ENCODE peak calls at places on chromosomes 16 and 17, in six cellular contexts. One of them, this sample, is unnamed.

GRCh38 chr17:42381898-42382297 is 6.3 kb downstream of the STAT3 start:
- DNase-seq in thoracic aorta: no peak
- DNase-seq in HFFc6: no peak
- DNase-seq in fibroblast of the aortic adventitia: no peak
- DNase-seq in PC-3: no peak
- DNase-seq in heart right ventricle: no peak
- DNase-seq in this sample: no peak

GRCh38 chr16:85157372-85157771 is 45.1 kb upstream of the CIBAR2 start:
- DNase-seq in thoracic aorta: no peak
- DNase-seq in HFFc6: no peak
- DNase-seq in fibroblast of the aortic adventitia: no peak
- DNase-seq in PC-3: no peak
- DNase-seq in heart right ventricle: no peak
- DNase-seq in this sample: no peak

GRCh38 chr16:22232277-22233049 is 26.4 kb downstream of the EEF2K start:
- DNase-seq in thoracic aorta: no peak
- DNase-seq in HFFc6: peak; percentile 28
- DNase-seq in fibroblast of the aortic adventitia: no peak
- DNase-seq in PC-3: peak; percentile 89
- DNase-seq in heart right ventricle: no peak
- DNase-seq in this sample: no peak

GRCh38 chr17:38358586-38359513 is 7.2 kb downstream of the SOCS7 start:
- DNase-seq in thoracic aorta: no peak
- DNase-seq in HFFc6: no peak
- DNase-seq in fibroblast of the aortic adventitia: no peak
- DNase-seq in PC-3: no peak
- DNase-seq in heart right ventricle: no peak
- DNase-seq in this sample: no peak

GRCh38 chr17:12985431-12986285 is 32.2 kb downstream of the ELAC2 start:
- DNase-seq in thoracic aorta: no peak
- DNase-seq in HFFc6: no peak
- DNase-seq in fibroblast of the aortic adventitia: peak; percentile 61
- DNase-seq in PC-3: no peak
- DNase-seq in heart right ventricle: peak; percentile 67
- DNase-seq in this sample: no peak

GRCh38 chr16:57115504-57116182 is 23.3 kb downstream of the CPNE2 start:
- DNase-seq in thoracic aorta: no peak
- DNase-seq in HFFc6: no peak
- DNase-seq in fibroblast of the aortic adventitia: no peak
- DNase-seq in PC-3: no peak
- DNase-seq in heart right ventricle: peak; percentile 80
- DNase-seq in this sample: no peak

GRCh38 chr17:69637399-69638165 is 223.1 kb downstream of the MAP2K6 start:
- DNase-seq in thoracic aorta: no peak
- DNase-seq in HFFc6: peak; percentile 76
- DNase-seq in fibroblast of the aortic adventitia: peak; percentile 53
- DNase-seq in PC-3: no peak
- DNase-seq in heart right ventricle: peak; percentile 6
- DNase-seq in this sample: no peak

GRCh38 chr17:57944796-57945362 is 10.3 kb downstream of the CUEDC1 start:
- DNase-seq in thoracic aorta: no peak
- DNase-seq in HFFc6: peak; percentile 10
- DNase-seq in fibroblast of the aortic adventitia: no peak
- DNase-seq in PC-3: no peak
- DNase-seq in heart right ventricle: no peak
- DNase-seq in this sample: no peak

GRCh38 chr16:80449332-80449731 is 91.5 kb upstream of the DYNLRB2 start:
- DNase-seq in thoracic aorta: no peak
- DNase-seq in HFFc6: no peak
- DNase-seq in fibroblast of the aortic adventitia: no peak
- DNase-seq in PC-3: no peak
- DNase-seq in heart right ventricle: no peak
- DNase-seq in this sample: no peak

GRCh38 chr17:79843475-79843916 is 4.3 kb upstream of the CBX4 start:
- DNase-seq in thoracic aorta: no peak
- DNase-seq in HFFc6: no peak
- DNase-seq in fibroblast of the aortic adventitia: no peak
- DNase-seq in PC-3: no peak
- DNase-seq in heart right ventricle: no peak
- DNase-seq in this sample: no peak

GRCh38 chr17:29844339-29845048 is 85.5 kb downstream of the SSH2 start:
- DNase-seq in thoracic aorta: no peak
- DNase-seq in HFFc6: no peak
- DNase-seq in fibroblast of the aortic adventitia: peak; percentile 77
- DNase-seq in PC-3: no peak
- DNase-seq in heart right ventricle: peak; percentile 37
- DNase-seq in this sample: no peak

GRCh38 chr17:3740611-3741073 is 16.9 kb downstream of the HASPIN start:
- DNase-seq in thoracic aorta: no peak
- DNase-seq in HFFc6: no peak
- DNase-seq in fibroblast of the aortic adventitia: no peak
- DNase-seq in PC-3: no peak
- DNase-seq in heart right ventricle: no peak
- DNase-seq in this sample: no peak

GRCh38 chr17:69606142-69606800 is 191.8 kb downstream of the MAP2K6 start:
- DNase-seq in thoracic aorta: no peak
- DNase-seq in HFFc6: no peak
- DNase-seq in fibroblast of the aortic adventitia: peak; percentile 9
- DNase-seq in PC-3: no peak
- DNase-seq in heart right ventricle: no peak
- DNase-seq in this sample: no peak

GRCh38 chr17:4945176-4945943 is 3.0 kb downstream of the PFN1 start:
- DNase-seq in thoracic aorta: no peak
- DNase-seq in HFFc6: peak; percentile 89
- DNase-seq in fibroblast of the aortic adventitia: peak; percentile 92
- DNase-seq in PC-3: peak; percentile 93
- DNase-seq in heart right ventricle: peak; percentile 68
- DNase-seq in this sample: no peak

GRCh38 chr16:13935408-13935807 is 15.5 kb downstream of the ERCC4 start:
- DNase-seq in thoracic aorta: no peak
- DNase-seq in HFFc6: no peak
- DNase-seq in fibroblast of the aortic adventitia: no peak
- DNase-seq in PC-3: peak; percentile 9
- DNase-seq in heart right ventricle: no peak
- DNase-seq in this sample: no peak

GRCh38 chr16:55035956-55036355 is 105.3 kb downstream of the IRX5 start:
- DNase-seq in thoracic aorta: no peak
- DNase-seq in HFFc6: peak; percentile 4
- DNase-seq in fibroblast of the aortic adventitia: no peak
- DNase-seq in PC-3: no peak
- DNase-seq in heart right ventricle: no peak
- DNase-seq in this sample: no peak

GRCh38 chr17:41871789-41872188 is 6.6 kb upstream of the KLHL11 start:
- DNase-seq in thoracic aorta: no peak
- DNase-seq in HFFc6: no peak
- DNase-seq in fibroblast of the aortic adventitia: no peak
- DNase-seq in PC-3: no peak
- DNase-seq in heart right ventricle: no peak
- DNase-seq in this sample: no peak

GRCh38 chr16:47916266-47916665 is 239.5 kb downstream of the ABCC12 start:
- DNase-seq in thoracic aorta: no peak
- DNase-seq in HFFc6: no peak
- DNase-seq in fibroblast of the aortic adventitia: no peak
- DNase-seq in PC-3: peak; percentile 13
- DNase-seq in heart right ventricle: no peak
- DNase-seq in this sample: no peak

GRCh38 chr17:30956764-30957374 is 14.0 kb upstream of the RNF135 start:
- DNase-seq in thoracic aorta: no peak
- DNase-seq in HFFc6: no peak
- DNase-seq in fibroblast of the aortic adventitia: peak; percentile 65
- DNase-seq in PC-3: no peak
- DNase-seq in heart right ventricle: peak; percentile 39
- DNase-seq in this sample: no peak

DNA sequence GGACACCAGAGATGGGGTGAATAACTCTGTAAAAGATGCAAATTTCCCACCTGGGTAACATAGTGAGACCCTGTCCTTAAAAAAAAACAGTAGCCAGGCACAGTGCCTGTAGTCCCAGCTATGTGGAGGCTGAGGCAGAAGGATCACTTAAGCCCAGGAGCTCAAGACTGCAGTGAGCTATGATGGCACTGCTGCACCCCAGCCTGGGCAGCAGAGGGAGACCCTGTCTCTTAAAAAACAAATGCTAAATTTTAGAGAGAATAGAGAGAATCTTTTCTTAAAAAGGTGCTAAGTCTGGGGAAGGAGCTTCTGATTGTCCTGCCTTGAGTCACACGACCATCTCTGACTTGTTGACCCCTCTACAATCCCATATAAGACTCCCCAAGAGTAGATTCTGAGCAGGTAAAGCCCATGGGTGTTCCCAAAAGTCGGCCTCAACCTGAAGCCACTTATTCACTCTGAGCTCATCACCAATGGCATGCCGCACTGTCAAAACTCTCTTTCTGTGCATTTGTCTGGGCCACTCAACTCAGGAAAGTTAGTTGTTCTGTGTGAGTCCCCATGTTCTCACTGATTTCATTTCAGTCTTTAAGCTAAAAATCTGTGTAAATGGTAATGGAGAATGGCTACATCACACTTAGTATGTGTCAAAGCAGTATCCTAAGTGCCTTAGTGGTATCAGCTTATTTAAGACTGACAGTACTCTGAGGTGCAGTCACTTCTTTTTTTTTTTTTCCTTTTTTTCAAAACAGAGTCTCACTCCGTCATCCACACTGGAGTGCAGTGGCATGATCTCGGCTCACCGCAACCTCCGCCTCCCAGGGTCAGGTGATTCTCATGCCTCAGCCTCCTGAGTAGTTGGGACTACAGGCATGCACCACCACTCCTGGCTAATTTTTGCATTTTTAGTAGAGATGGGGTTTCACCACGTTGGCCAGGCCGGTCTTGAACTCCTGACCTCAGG is 41.6 kb downstream of the PRKCB start:
- DNase-seq in thoracic aorta: no peak
- DNase-seq in HFFc6: no peak
- DNase-seq in fibroblast of the aortic adventitia: no peak
- DNase-seq in PC-3: no peak
- DNase-seq in heart right ventricle: no peak
- DNase-seq in this sample: no peak
- TF ChIP-seq CTCF in thoracic aorta: no peak
- TF ChIP-seq CTCF in HFFc6: no peak
- TF ChIP-seq CTCF in fibroblast of the aortic adventitia: no peak
- TF ChIP-seq CTCF in PC-3: no peak
- TF ChIP-seq CTCF in heart right ventricle: no peak
- TF ChIP-seq CTCF in this sample: peak; percentile 48

GRCh38 chr17:19418312-19418992 is 7.4 kb downstream of the RNF112 start:
- DNase-seq in thoracic aorta: no peak
- DNase-seq in HFFc6: peak; percentile 64
- DNase-seq in fibroblast of the aortic adventitia: peak; percentile 86
- DNase-seq in PC-3: peak; percentile 56
- DNase-seq in heart right ventricle: no peak
- DNase-seq in this sample: no peak
- TF ChIP-seq CTCF in thoracic aorta: no peak
- TF ChIP-seq CTCF in HFFc6: peak; percentile 41
- TF ChIP-seq CTCF in fibroblast of the aortic adventitia: peak; percentile 37
- TF ChIP-seq CTCF in PC-3: no peak
- TF ChIP-seq CTCF in heart right ventricle: no peak
- TF ChIP-seq CTCF in this sample: no peak

GRCh38 chr16:79049040-79049439 is 551.5 kb downstream of the MAF start:
- DNase-seq in thoracic aorta: no peak
- DNase-seq in HFFc6: no peak
- DNase-seq in fibroblast of the aortic adventitia: no peak
- DNase-seq in PC-3: no peak
- DNase-seq in heart right ventricle: no peak
- DNase-seq in this sample: no peak

GRCh38 chr16:79050063-79050462 is 550.5 kb downstream of the MAF start:
- DNase-seq in thoracic aorta: no peak
- DNase-seq in HFFc6: no peak
- DNase-seq in fibroblast of the aortic adventitia: no peak
- DNase-seq in PC-3: no peak
- DNase-seq in heart right ventricle: no peak
- DNase-seq in this sample: no peak

GRCh38 chr16:79045191-79045590 is 555.3 kb downstream of the MAF start:
- DNase-seq in thoracic aorta: no peak
- DNase-seq in HFFc6: no peak
- DNase-seq in fibroblast of the aortic adventitia: no peak
- DNase-seq in PC-3: no peak
- DNase-seq in heart right ventricle: no peak
- DNase-seq in this sample: no peak

GRCh38 chr16:79051313-79051712 is 549.2 kb downstream of the MAF start:
- DNase-seq in thoracic aorta: no peak
- DNase-seq in HFFc6: no peak
- DNase-seq in fibroblast of the aortic adventitia: no peak
- DNase-seq in PC-3: no peak
- DNase-seq in heart right ventricle: no peak
- DNase-seq in this sample: no peak

DNA sequence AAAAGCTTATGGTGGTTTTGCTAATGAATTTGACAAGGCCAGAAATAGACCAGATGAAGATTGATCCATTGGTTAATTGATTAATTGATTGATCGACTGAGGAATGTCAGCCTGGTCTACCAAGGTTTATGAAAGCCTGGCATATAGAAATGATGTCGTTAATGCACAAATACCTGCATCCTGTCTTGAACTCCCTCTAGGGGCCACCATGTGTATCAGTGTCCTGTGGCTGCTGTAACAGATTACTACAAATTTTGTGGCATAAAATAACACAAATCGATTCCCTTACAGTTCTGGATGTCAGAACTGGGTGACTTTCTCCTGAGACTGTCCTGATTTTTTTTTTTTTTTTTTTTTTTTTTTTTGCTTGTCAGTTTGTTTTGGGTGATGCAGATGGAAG is 553.2 kb downstream of the MAF start:
- DNase-seq in thoracic aorta: no peak
- DNase-seq in HFFc6: no peak
- DNase-seq in fibroblast of the aortic adventitia: no peak
- DNase-seq in PC-3: peak; percentile 18
- DNase-seq in heart right ventricle: no peak
- DNase-seq in this sample: no peak
- TF ChIP-seq CTCF in thoracic aorta: no peak
- TF ChIP-seq CTCF in HFFc6: peak; percentile 32
- TF ChIP-seq CTCF in fibroblast of the aortic adventitia: peak; percentile 8
- TF ChIP-seq CTCF in PC-3: peak; percentile 36
- TF ChIP-seq CTCF in heart right ventricle: peak; percentile 27
- TF ChIP-seq CTCF in this sample: peak; percentile 73

DNA sequence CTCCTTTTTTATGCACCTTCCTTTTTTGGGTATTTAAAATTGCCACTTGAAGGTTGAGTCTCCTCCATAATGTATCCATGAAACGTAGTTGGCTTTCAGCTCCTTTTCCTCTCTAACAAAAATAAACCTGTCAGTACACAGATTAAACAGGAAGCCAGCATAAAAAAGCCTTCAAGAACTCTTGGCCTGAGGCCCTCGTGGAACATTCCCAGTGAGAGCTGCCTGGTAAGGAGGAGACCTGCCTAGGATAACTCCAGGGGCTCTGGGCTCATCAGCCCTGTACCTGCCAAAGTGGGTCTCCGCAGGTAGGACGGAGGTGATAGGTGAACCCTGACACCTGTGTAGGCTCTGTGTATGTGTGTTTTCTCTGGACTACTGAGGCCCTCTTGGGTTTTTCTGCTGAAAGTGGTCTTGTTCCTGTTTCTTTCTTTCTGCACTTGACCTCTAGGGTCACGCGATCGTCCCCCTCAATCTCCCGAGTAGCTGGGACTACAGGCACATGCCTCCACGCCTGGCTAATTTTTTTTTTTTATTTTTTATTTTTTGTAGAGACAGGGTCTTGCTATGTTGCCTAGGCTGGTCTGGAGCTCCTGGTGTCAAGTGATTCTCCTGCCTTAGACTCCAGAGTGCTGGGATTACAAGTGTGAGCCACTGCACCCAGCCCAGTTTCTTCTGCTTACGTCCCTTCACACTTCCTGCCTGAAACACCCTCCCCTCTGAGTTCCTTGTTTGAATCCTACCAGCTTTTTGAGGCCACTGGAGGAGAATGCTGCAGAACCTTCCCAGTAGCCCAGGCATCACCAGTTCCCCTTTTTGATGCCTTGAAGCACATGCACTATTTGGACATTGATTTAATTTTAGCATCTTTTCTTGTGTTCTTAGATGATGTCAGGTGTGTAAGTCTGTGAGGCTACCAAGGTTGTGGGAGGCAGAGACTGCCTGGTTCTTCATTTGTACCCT is 9.8 kb downstream of the PGS1 start:
- DNase-seq in thoracic aorta: no peak
- DNase-seq in HFFc6: peak; percentile 22
- DNase-seq in fibroblast of the aortic adventitia: peak; percentile 74
- DNase-seq in PC-3: no peak
- DNase-seq in heart right ventricle: peak; percentile 65
- DNase-seq in this sample: no peak
- TF ChIP-seq CTCF in thoracic aorta: no peak
- TF ChIP-seq CTCF in HFFc6: no peak
- TF ChIP-seq CTCF in fibroblast of the aortic adventitia: no peak
- TF ChIP-seq CTCF in PC-3: no peak
- TF ChIP-seq CTCF in heart right ventricle: no peak
- TF ChIP-seq CTCF in this sample: no peak